ENCODE peak calls at places on chromosomes 11 and 22, in ten cellular contexts. One of them, this sample, is unnamed.

GRCh38 chr11:56910046-56910753 is 78.5 kb upstream of the OR5AK2 start:
- DNase-seq in lower leg skin: no peak
- DNase-seq in fibroblast of the conjunctiva: no peak
- DNase-seq in activated CD8-positive, alpha-beta memory T cell treated with anti-CD3 and anti-CD28 coated beads for 4 hours: no peak
- DNase-seq in B cell: no peak
- DNase-seq in astrocyte: no peak
- DNase-seq in lung: no peak
- DNase-seq in neuronal stem cell: no peak
- DNase-seq in Daoy: no peak
- DNase-seq in nucleus accumbens: no peak
- DNase-seq in this sample: no peak

GRCh38 chr11:128039140-128040021 is 548.0 kb downstream of the ETS1 start:
- DNase-seq in astrocyte: peak
- DNase-seq in B cell: peak
- DNase-seq in lung: peak
- DNase-seq in nucleus accumbens: no peak
- DNase-seq in lower leg skin: peak
- DNase-seq in Daoy: peak
- DNase-seq in neuronal stem cell: no peak
- DNase-seq in activated CD8-positive, alpha-beta memory T cell treated with anti-CD3 and anti-CD28 coated beads for 4 hours: peak
- DNase-seq in fibroblast of the conjunctiva: peak
- DNase-seq in this sample: no peak

GRCh38 chr22:37741312-37741795 is 44.5 kb downstream of the TRIOBP start:
- DNase-seq in B cell: no peak
- DNase-seq in astrocyte: peak
- DNase-seq in fibroblast of the conjunctiva: peak
- DNase-seq in lung: peak
- DNase-seq in Daoy: peak
- DNase-seq in nucleus accumbens: no peak
- DNase-seq in neuronal stem cell: no peak
- DNase-seq in lower leg skin: peak
- DNase-seq in activated CD8-positive, alpha-beta memory T cell treated with anti-CD3 and anti-CD28 coated beads for 4 hours: no peak
- DNase-seq in this sample: peak

GRCh38 chr11:46315033-46315738 is 32.1 kb upstream of the DGKZ start:
- DNase-seq in lower leg skin: no peak
- DNase-seq in neuronal stem cell: peak
- DNase-seq in fibroblast of the conjunctiva: peak
- DNase-seq in nucleus accumbens: no peak
- DNase-seq in lung: peak
- DNase-seq in Daoy: peak
- DNase-seq in astrocyte: peak
- DNase-seq in activated CD8-positive, alpha-beta memory T cell treated with anti-CD3 and anti-CD28 coated beads for 4 hours: peak
- DNase-seq in B cell: peak
- DNase-seq in this sample: no peak

GRCh38 chr11:78085972-78086371 is 6.3 kb upstream of the NDUFC2 start:
- DNase-seq in Daoy: no peak
- DNase-seq in astrocyte: no peak
- DNase-seq in lung: no peak
- DNase-seq in nucleus accumbens: no peak
- DNase-seq in activated CD8-positive, alpha-beta memory T cell treated with anti-CD3 and anti-CD28 coated beads for 4 hours: no peak
- DNase-seq in lower leg skin: no peak
- DNase-seq in neuronal stem cell: no peak
- DNase-seq in fibroblast of the conjunctiva: no peak
- DNase-seq in B cell: no peak
- DNase-seq in this sample: no peak

GRCh38 chr11:111694851-111695250 is 71.3 kb downstream of the PPP2R1B start:
- DNase-seq in fibroblast of the conjunctiva: peak
- DNase-seq in Daoy: peak
- DNase-seq in lower leg skin: no peak
- DNase-seq in B cell: no peak
- DNase-seq in lung: no peak
- DNase-seq in nucleus accumbens: no peak
- DNase-seq in activated CD8-positive, alpha-beta memory T cell treated with anti-CD3 and anti-CD28 coated beads for 4 hours: no peak
- DNase-seq in neuronal stem cell: no peak
- DNase-seq in astrocyte: peak
- DNase-seq in this sample: no peak

GRCh38 chr11:128692750-128693578 is 908 bp upstream of the FLI1 start:
- DNase-seq in lung: no peak
- DNase-seq in Daoy: peak
- DNase-seq in astrocyte: no peak
- DNase-seq in lower leg skin: no peak
- DNase-seq in B cell: peak
- DNase-seq in neuronal stem cell: no peak
- DNase-seq in nucleus accumbens: no peak
- DNase-seq in fibroblast of the conjunctiva: no peak
- DNase-seq in activated CD8-positive, alpha-beta memory T cell treated with anti-CD3 and anti-CD28 coated beads for 4 hours: no peak
- DNase-seq in this sample: no peak

GRCh38 chr22:24582111-24582814 is 10.6 kb downstream of the LRRC75B start:
- DNase-seq in neuronal stem cell: no peak
- DNase-seq in Daoy: no peak
- DNase-seq in fibroblast of the conjunctiva: no peak
- DNase-seq in lower leg skin: no peak
- DNase-seq in astrocyte: no peak
- DNase-seq in activated CD8-positive, alpha-beta memory T cell treated with anti-CD3 and anti-CD28 coated beads for 4 hours: no peak
- DNase-seq in nucleus accumbens: no peak
- DNase-seq in lung: no peak
- DNase-seq in B cell: no peak
- DNase-seq in this sample: no peak

GRCh38 chr11:72088076-72088806 is 7.6 kb downstream of the LRRC51 start:
- DNase-seq in fibroblast of the conjunctiva: no peak
- DNase-seq in lung: no peak
- DNase-seq in nucleus accumbens: no peak
- DNase-seq in Daoy: no peak
- DNase-seq in neuronal stem cell: no peak
- DNase-seq in activated CD8-positive, alpha-beta memory T cell treated with anti-CD3 and anti-CD28 coated beads for 4 hours: no peak
- DNase-seq in lower leg skin: no peak
- DNase-seq in astrocyte: no peak
- DNase-seq in B cell: no peak
- DNase-seq in this sample: no peak

GRCh38 chr22:37804886-37805857 is 2.6 kb upstream of the GCAT start:
- DNase-seq in lower leg skin: peak
- DNase-seq in activated CD8-positive, alpha-beta memory T cell treated with anti-CD3 and anti-CD28 coated beads for 4 hours: peak
- DNase-seq in astrocyte: peak
- DNase-seq in Daoy: peak
- DNase-seq in lung: peak
- DNase-seq in fibroblast of the conjunctiva: peak
- DNase-seq in B cell: peak
- DNase-seq in neuronal stem cell: no peak
- DNase-seq in nucleus accumbens: peak
- DNase-seq in this sample: peak

GRCh38 chr22:16781764-16782329 is 43.4 kb downstream of the XKR3 start:
- DNase-seq in lower leg skin: no peak
- DNase-seq in nucleus accumbens: no peak
- DNase-seq in astrocyte: no peak
- DNase-seq in neuronal stem cell: no peak
- DNase-seq in lung: no peak
- DNase-seq in B cell: no peak
- DNase-seq in Daoy: no peak
- DNase-seq in activated CD8-positive, alpha-beta memory T cell treated with anti-CD3 and anti-CD28 coated beads for 4 hours: no peak
- DNase-seq in fibroblast of the conjunctiva: no peak
- DNase-seq in this sample: no peak

GRCh38 chr22:23754980-23755636 is 883 bp upstream of the VPREB3 start:
- DNase-seq in lower leg skin: no peak
- DNase-seq in nucleus accumbens: no peak
- DNase-seq in fibroblast of the conjunctiva: no peak
- DNase-seq in activated CD8-positive, alpha-beta memory T cell treated with anti-CD3 and anti-CD28 coated beads for 4 hours: no peak
- DNase-seq in lung: no peak
- DNase-seq in Daoy: no peak
- DNase-seq in astrocyte: no peak
- DNase-seq in B cell: no peak
- DNase-seq in neuronal stem cell: no peak
- DNase-seq in this sample: no peak

GRCh38 chr22:39135092-39135896 is 17.2 kb downstream of the CBX7 start:
- DNase-seq in Daoy: peak
- DNase-seq in neuronal stem cell: no peak
- DNase-seq in lower leg skin: no peak
- DNase-seq in activated CD8-positive, alpha-beta memory T cell treated with anti-CD3 and anti-CD28 coated beads for 4 hours: no peak
- DNase-seq in nucleus accumbens: no peak
- DNase-seq in fibroblast of the conjunctiva: peak
- DNase-seq in lung: no peak
- DNase-seq in astrocyte: no peak
- DNase-seq in B cell: peak
- DNase-seq in this sample: no peak

GRCh38 chr11:75261474-75261847 is 20.9 kb downstream of the TPBGL start:
- DNase-seq in B cell: peak
- DNase-seq in Daoy: no peak
- DNase-seq in lower leg skin: no peak
- DNase-seq in activated CD8-positive, alpha-beta memory T cell treated with anti-CD3 and anti-CD28 coated beads for 4 hours: no peak
- DNase-seq in neuronal stem cell: no peak
- DNase-seq in fibroblast of the conjunctiva: no peak
- DNase-seq in nucleus accumbens: no peak
- DNase-seq in astrocyte: no peak
- DNase-seq in lung: no peak
- DNase-seq in this sample: no peak

GRCh38 chr11:17477361-17477760 is 716 bp upstream of the ABCC8 start:
- DNase-seq in astrocyte: no peak
- DNase-seq in activated CD8-positive, alpha-beta memory T cell treated with anti-CD3 and anti-CD28 coated beads for 4 hours: no peak
- DNase-seq in fibroblast of the conjunctiva: no peak
- DNase-seq in nucleus accumbens: no peak
- DNase-seq in Daoy: no peak
- DNase-seq in neuronal stem cell: no peak
- DNase-seq in lung: no peak
- DNase-seq in B cell: no peak
- DNase-seq in lower leg skin: no peak
- DNase-seq in this sample: no peak

GRCh38 chr22:49574205-49574604 is 253.5 kb downstream of the BRD1 start:
- DNase-seq in lower leg skin: no peak
- DNase-seq in neuronal stem cell: no peak
- DNase-seq in activated CD8-positive, alpha-beta memory T cell treated with anti-CD3 and anti-CD28 coated beads for 4 hours: no peak
- DNase-seq in astrocyte: no peak
- DNase-seq in nucleus accumbens: no peak
- DNase-seq in B cell: no peak
- DNase-seq in Daoy: no peak
- DNase-seq in lung: no peak
- DNase-seq in fibroblast of the conjunctiva: no peak
- DNase-seq in this sample: no peak

GRCh38 chr22:29306830-29307657 is 594 bp downstream of the GAS2L1 start:
- DNase-seq in astrocyte: no peak
- DNase-seq in B cell: no peak
- DNase-seq in activated CD8-positive, alpha-beta memory T cell treated with anti-CD3 and anti-CD28 coated beads for 4 hours: no peak
- DNase-seq in neuronal stem cell: peak
- DNase-seq in lower leg skin: peak
- DNase-seq in lung: peak
- DNase-seq in fibroblast of the conjunctiva: no peak
- DNase-seq in Daoy: peak
- DNase-seq in nucleus accumbens: peak
- DNase-seq in this sample: no peak

GRCh38 chr22:20953342-20953608 is 13.8 kb upstream of the AIFM3 start:
- DNase-seq in activated CD8-positive, alpha-beta memory T cell treated with anti-CD3 and anti-CD28 coated beads for 4 hours: no peak
- DNase-seq in lung: no peak
- DNase-seq in neuronal stem cell: no peak
- DNase-seq in Daoy: no peak
- DNase-seq in lower leg skin: no peak
- DNase-seq in nucleus accumbens: no peak
- DNase-seq in B cell: no peak
- DNase-seq in astrocyte: no peak
- DNase-seq in fibroblast of the conjunctiva: no peak
- DNase-seq in this sample: no peak

GRCh38 chr11:114366331-114367243 is 33.7 kb downstream of the C11orf71 start:
- DNase-seq in Daoy: peak
- DNase-seq in activated CD8-positive, alpha-beta memory T cell treated with anti-CD3 and anti-CD28 coated beads for 4 hours: no peak
- DNase-seq in nucleus accumbens: no peak
- DNase-seq in lower leg skin: no peak
- DNase-seq in B cell: no peak
- DNase-seq in lung: no peak
- DNase-seq in neuronal stem cell: no peak
- DNase-seq in fibroblast of the conjunctiva: peak
- DNase-seq in astrocyte: peak
- DNase-seq in this sample: no peak

GRCh38 chr11:2693851-2694261 is 5.9 kb downstream of the KCNQ1OT1 start:
- DNase-seq in lung: no peak
- DNase-seq in fibroblast of the conjunctiva: no peak
- DNase-seq in lower leg skin: no peak
- DNase-seq in astrocyte: no peak
- DNase-seq in neuronal stem cell: no peak
- DNase-seq in nucleus accumbens: no peak
- DNase-seq in activated CD8-positive, alpha-beta memory T cell treated with anti-CD3 and anti-CD28 coated beads for 4 hours: no peak
- DNase-seq in Daoy: no peak
- DNase-seq in B cell: no peak
- DNase-seq in this sample: no peak

GRCh38 chr11:128291043-128291442 is 296.3 kb downstream of the ETS1 start:
- DNase-seq in lower leg skin: no peak
- DNase-seq in neuronal stem cell: no peak
- DNase-seq in B cell: no peak
- DNase-seq in astrocyte: no peak
- DNase-seq in fibroblast of the conjunctiva: no peak
- DNase-seq in Daoy: no peak
- DNase-seq in nucleus accumbens: no peak
- DNase-seq in lung: no peak
- DNase-seq in activated CD8-positive, alpha-beta memory T cell treated with anti-CD3 and anti-CD28 coated beads for 4 hours: no peak
- DNase-seq in this sample: no peak

GRCh38 chr11:94473177-94473799 is 20.4 kb downstream of the MRE11 start:
- DNase-seq in nucleus accumbens: no peak
- DNase-seq in activated CD8-positive, alpha-beta memory T cell treated with anti-CD3 and anti-CD28 coated beads for 4 hours: no peak
- DNase-seq in neuronal stem cell: no peak
- DNase-seq in B cell: peak
- DNase-seq in astrocyte: peak
- DNase-seq in fibroblast of the conjunctiva: no peak
- DNase-seq in lower leg skin: no peak
- DNase-seq in Daoy: no peak
- DNase-seq in lung: no peak
- DNase-seq in this sample: no peak

GRCh38 chr11:65204646-65205601 is 23.2 kb downstream of the CAPN1 start:
- DNase-seq in lung: no peak
- DNase-seq in fibroblast of the conjunctiva: peak
- DNase-seq in astrocyte: no peak
- DNase-seq in nucleus accumbens: peak
- DNase-seq in Daoy: peak
- DNase-seq in B cell: peak
- DNase-seq in lower leg skin: no peak
- DNase-seq in neuronal stem cell: peak
- DNase-seq in activated CD8-positive, alpha-beta memory T cell treated with anti-CD3 and anti-CD28 coated beads for 4 hours: no peak
- DNase-seq in this sample: no peak

GRCh38 chr11:72548481-72548880 is 114.2 kb upstream of the CLPB start:
- DNase-seq in neuronal stem cell: no peak
- DNase-seq in lower leg skin: no peak
- DNase-seq in fibroblast of the conjunctiva: no peak
- DNase-seq in B cell: no peak
- DNase-seq in astrocyte: no peak
- DNase-seq in nucleus accumbens: no peak
- DNase-seq in activated CD8-positive, alpha-beta memory T cell treated with anti-CD3 and anti-CD28 coated beads for 4 hours: no peak
- DNase-seq in Daoy: no peak
- DNase-seq in lung: no peak
- DNase-seq in this sample: no peak

GRCh38 chr11:116808262-116809175 is 14.6 kb downstream of the APOA4 start:
- DNase-seq in lower leg skin: no peak
- DNase-seq in lung: peak
- DNase-seq in astrocyte: no peak
- DNase-seq in activated CD8-positive, alpha-beta memory T cell treated with anti-CD3 and anti-CD28 coated beads for 4 hours: no peak
- DNase-seq in fibroblast of the conjunctiva: no peak
- DNase-seq in Daoy: no peak
- DNase-seq in B cell: no peak
- DNase-seq in neuronal stem cell: no peak
- DNase-seq in nucleus accumbens: no peak
- DNase-seq in this sample: no peak

GRCh38 chr11:61636676-61637075 is 43.5 kb upstream of the DAGLA start:
- DNase-seq in astrocyte: no peak
- DNase-seq in Daoy: no peak
- DNase-seq in nucleus accumbens: no peak
- DNase-seq in lung: no peak
- DNase-seq in lower leg skin: no peak
- DNase-seq in B cell: no peak
- DNase-seq in activated CD8-positive, alpha-beta memory T cell treated with anti-CD3 and anti-CD28 coated beads for 4 hours: no peak
- DNase-seq in neuronal stem cell: no peak
- DNase-seq in fibroblast of the conjunctiva: no peak
- DNase-seq in this sample: no peak

GRCh38 chr11:67381244-67381972 is 8.0 kb upstream of the CLCF1 start:
- DNase-seq in neuronal stem cell: no peak
- DNase-seq in B cell: peak
- DNase-seq in lung: no peak
- DNase-seq in lower leg skin: no peak
- DNase-seq in fibroblast of the conjunctiva: no peak
- DNase-seq in astrocyte: no peak
- DNase-seq in Daoy: no peak
- DNase-seq in activated CD8-positive, alpha-beta memory T cell treated with anti-CD3 and anti-CD28 coated beads for 4 hours: no peak
- DNase-seq in nucleus accumbens: no peak
- DNase-seq in this sample: no peak

GRCh38 chr22:29213481-29213880 is 7.8 kb downstream of the EMID1 start:
- DNase-seq in activated CD8-positive, alpha-beta memory T cell treated with anti-CD3 and anti-CD28 coated beads for 4 hours: no peak
- DNase-seq in Daoy: no peak
- DNase-seq in nucleus accumbens: no peak
- DNase-seq in astrocyte: no peak
- DNase-seq in lung: no peak
- DNase-seq in fibroblast of the conjunctiva: no peak
- DNase-seq in lower leg skin: no peak
- DNase-seq in B cell: no peak
- DNase-seq in neuronal stem cell: no peak
- DNase-seq in this sample: no peak

This sample was measured in NCI-H2107.